ENCODE peak calls at places on chromosome 3, in five cellular contexts. One of them, this sample, is unnamed.
A peak's percentile ranks its signal among the peaks of the same experiment; 100 is the strongest.

GRCh38 chr3:73148207-73148606 is 86.7 kb downstream of the EBLN2 start:
- DNase-seq in heart left ventricle: no peak
- DNase-seq in IMR-90: no peak
- DNase-seq in uterus: no peak
- DNase-seq in Peyer's patch: no peak
- DNase-seq in this sample: no peak

GRCh38 chr3:100725935-100726334 is 16.6 kb downstream of the TFG start:
- DNase-seq in heart left ventricle: no peak
- DNase-seq in Peyer's patch: no peak
- DNase-seq in uterus: no peak
- DNase-seq in IMR-90: no peak
- DNase-seq in this sample: peak; percentile 77

GRCh38 chr3:45939341-45939771 is 3.9 kb upstream of the CXCR6 start:
- DNase-seq in heart left ventricle: no peak
- DNase-seq in uterus: no peak
- DNase-seq in IMR-90: peak; percentile 6
- DNase-seq in Peyer's patch: no peak
- DNase-seq in this sample: no peak

GRCh38 chr3:87900061-87900460 is 158.7 kb downstream of the CGGBP1 start:
- DNase-seq in uterus: no peak
- DNase-seq in Peyer's patch: no peak
- DNase-seq in IMR-90: no peak
- DNase-seq in heart left ventricle: no peak
- DNase-seq in this sample: peak; percentile 1

GRCh38 chr3:59843816-59844215 is 794.0 kb upstream of the CFAP20DC start:
- DNase-seq in IMR-90: no peak
- DNase-seq in Peyer's patch: no peak
- DNase-seq in heart left ventricle: no peak
- DNase-seq in uterus: no peak
- DNase-seq in this sample: no peak

GRCh38 chr3:171712168-171712938 is 97.9 kb downstream of the PLD1 start:
- DNase-seq in Peyer's patch: no peak
- DNase-seq in heart left ventricle: peak; percentile 35
- DNase-seq in IMR-90: peak; percentile 88
- DNase-seq in uterus: no peak
- DNase-seq in this sample: no peak

GRCh38 chr3:45551214-45552010 is 43.1 kb upstream of the LIMD1 start:
- DNase-seq in uterus: peak; percentile 83
- DNase-seq in IMR-90: peak; percentile 99
- DNase-seq in Peyer's patch: peak; percentile 62
- DNase-seq in heart left ventricle: peak; percentile 92
- DNase-seq in this sample: no peak

GRCh38 chr3:53159415-53160135 is 1.4 kb upstream of the PRKCD start:
- DNase-seq in heart left ventricle: peak; percentile 53
- DNase-seq in IMR-90: no peak
- DNase-seq in Peyer's patch: peak; percentile 93
- DNase-seq in uterus: no peak
- DNase-seq in this sample: peak; percentile 99

GRCh38 chr3:106119691-106120090 is 250.9 kb upstream of the CBLB start:
- DNase-seq in heart left ventricle: no peak
- DNase-seq in uterus: no peak
- DNase-seq in Peyer's patch: no peak
- DNase-seq in IMR-90: peak; percentile 63
- DNase-seq in this sample: no peak

GRCh38 chr3:25033407-25034029 is 394.5 kb upstream of the RARB start:
- DNase-seq in IMR-90: peak; percentile 6
- DNase-seq in uterus: no peak
- DNase-seq in heart left ventricle: peak; percentile 65
- DNase-seq in Peyer's patch: no peak
- DNase-seq in this sample: peak; percentile 47

GRCh38 chr3:111998661-111999641 is at the start of gene TAGLN3:
- DNase-seq in IMR-90: no peak
- DNase-seq in heart left ventricle: no peak
- DNase-seq in uterus: no peak
- DNase-seq in Peyer's patch: peak; percentile 51
- DNase-seq in this sample: peak; percentile 52

GRCh38 chr3:147799601-147800000 is 390.4 kb downstream of the ZIC1 start:
- DNase-seq in heart left ventricle: no peak
- DNase-seq in IMR-90: no peak
- DNase-seq in uterus: no peak
- DNase-seq in Peyer's patch: no peak
- DNase-seq in this sample: no peak

GRCh38 chr3:55662683-55663082 is 175.6 kb upstream of the WNT5A start:
- DNase-seq in heart left ventricle: no peak
- DNase-seq in Peyer's patch: no peak
- DNase-seq in IMR-90: peak; percentile 81
- DNase-seq in uterus: no peak
- DNase-seq in this sample: no peak

GRCh38 chr3:82410366-82410765 is 648.9 kb upstream of the GBE1 start:
- DNase-seq in heart left ventricle: no peak
- DNase-seq in uterus: no peak
- DNase-seq in Peyer's patch: no peak
- DNase-seq in IMR-90: no peak
- DNase-seq in this sample: no peak

GRCh38 chr3:48426944-48427629 is 2.8 kb downstream of the PLXNB1 start:
- DNase-seq in IMR-90: no peak
- DNase-seq in uterus: no peak
- DNase-seq in heart left ventricle: no peak
- DNase-seq in Peyer's patch: no peak
- DNase-seq in this sample: no peak

GRCh38 chr3:152443212-152444023 is 174.7 kb downstream of the MBNL1 start:
- DNase-seq in Peyer's patch: no peak
- DNase-seq in IMR-90: peak; percentile 31
- DNase-seq in uterus: no peak
- DNase-seq in heart left ventricle: no peak
- DNase-seq in this sample: no peak

GRCh38 chr3:49869525-49870126 is at the start of gene CAMKV:
- DNase-seq in heart left ventricle: no peak
- DNase-seq in IMR-90: no peak
- DNase-seq in Peyer's patch: no peak
- DNase-seq in uterus: no peak
- DNase-seq in this sample: no peak

GRCh38 chr3:97235179-97235578 is 420.8 kb downstream of the EPHA6 start:
- DNase-seq in heart left ventricle: no peak
- DNase-seq in Peyer's patch: no peak
- DNase-seq in uterus: no peak
- DNase-seq in IMR-90: no peak
- DNase-seq in this sample: no peak

GRCh38 chr3:38364721-38365400 is 18.3 kb downstream of the XYLB start:
- DNase-seq in IMR-90: no peak
- DNase-seq in heart left ventricle: no peak
- DNase-seq in Peyer's patch: no peak
- DNase-seq in uterus: no peak
- DNase-seq in this sample: no peak

GRCh38 chr3:104596551-104596950 is 770.2 kb upstream of the ALCAM start:
- DNase-seq in IMR-90: peak; percentile 67
- DNase-seq in heart left ventricle: no peak
- DNase-seq in uterus: no peak
- DNase-seq in Peyer's patch: no peak
- DNase-seq in this sample: peak; percentile 36

GRCh38 chr3:28924744-28925360 is 356.0 kb upstream of the RBMS3 start:
- DNase-seq in Peyer's patch: no peak
- DNase-seq in IMR-90: no peak
- DNase-seq in uterus: no peak
- DNase-seq in heart left ventricle: no peak
- DNase-seq in this sample: no peak

GRCh38 chr3:123258811-123259420 is 57.2 kb downstream of the SEC22A start:
- DNase-seq in Peyer's patch: no peak
- DNase-seq in heart left ventricle: no peak
- DNase-seq in uterus: no peak
- DNase-seq in IMR-90: peak; percentile 69
- DNase-seq in this sample: peak; percentile 21

GRCh38 chr3:148711981-148712666 is 14.4 kb downstream of the AGTR1 start:
- DNase-seq in Peyer's patch: no peak
- DNase-seq in IMR-90: peak; percentile 47
- DNase-seq in heart left ventricle: no peak
- DNase-seq in uterus: no peak
- DNase-seq in this sample: no peak

GRCh38 chr3:159429702-159430101 is 558.9 kb upstream of the IL12A start:
- DNase-seq in heart left ventricle: no peak
- DNase-seq in uterus: no peak
- DNase-seq in Peyer's patch: no peak
- DNase-seq in IMR-90: no peak
- DNase-seq in this sample: no peak

GRCh38 chr3:139107424-139108252 is 62.9 kb upstream of the PRR23C start:
- DNase-seq in uterus: no peak
- DNase-seq in Peyer's patch: no peak
- DNase-seq in IMR-90: no peak
- DNase-seq in heart left ventricle: no peak
- DNase-seq in this sample: no peak

GRCh38 chr3:54206874-54207273 is 84.5 kb downstream of the CACNA2D3 start:
- DNase-seq in Peyer's patch: no peak
- DNase-seq in IMR-90: no peak
- DNase-seq in uterus: no peak
- DNase-seq in heart left ventricle: no peak
- DNase-seq in this sample: no peak

GRCh38 chr3:182621435-182622240 is 171.7 kb upstream of the ATP11B start:
- DNase-seq in IMR-90: no peak
- DNase-seq in Peyer's patch: no peak
- DNase-seq in uterus: no peak
- DNase-seq in heart left ventricle: no peak
- DNase-seq in this sample: no peak

GRCh38 chr3:15512173-15512572 is 9.3 kb downstream of the COLQ start:
- DNase-seq in heart left ventricle: peak; percentile 89
- DNase-seq in uterus: no peak
- DNase-seq in Peyer's patch: no peak
- DNase-seq in IMR-90: peak; percentile 27
- DNase-seq in this sample: no peak

GRCh38 chr3:160801386-160802118 is 45.5 kb downstream of the PPM1L start:
- DNase-seq in IMR-90: peak; percentile 0
- DNase-seq in uterus: no peak
- DNase-seq in Peyer's patch: peak; percentile 54
- DNase-seq in heart left ventricle: peak; percentile 67
- DNase-seq in this sample: peak; percentile 3

GRCh38 chr3:194123735-194124134 is 12.2 kb upstream of the HES1 start:
- DNase-seq in IMR-90: no peak
- DNase-seq in Peyer's patch: no peak
- DNase-seq in uterus: no peak
- DNase-seq in heart left ventricle: no peak
- DNase-seq in this sample: peak; percentile 68
- H3K27me3 ChIP-seq in IMR-90: peaks cover 42% of the 10 kb centered on the region
- H3K27me3 ChIP-seq in Peyer's patch: no peaks in the 10 kb centered on the region
- H3K27me3 ChIP-seq in uterus: no peaks in the 10 kb centered on the region
- H3K27me3 ChIP-seq in heart left ventricle: no peaks in the 10 kb centered on the region
- H3K27me3 ChIP-seq in this sample: no peaks in the 10 kb centered on the region

GRCh38 chr3:190368871-190369270 is 19.1 kb upstream of the CLDN16 start:
- DNase-seq in IMR-90: no peak
- DNase-seq in Peyer's patch: no peak
- DNase-seq in heart left ventricle: no peak
- DNase-seq in uterus: no peak
- DNase-seq in this sample: no peak
- H3K9me3 ChIP-seq in IMR-90: no peaks in the 10 kb centered on the region
- H3K9me3 ChIP-seq in Peyer's patch: no peaks in the 10 kb centered on the region
- H3K9me3 ChIP-seq in heart left ventricle: no peaks in the 10 kb centered on the region
- H3K9me3 ChIP-seq in uterus: no peaks in the 10 kb centered on the region
- H3K9me3 ChIP-seq in this sample: no peaks in the 10 kb centered on the region

DNA sequence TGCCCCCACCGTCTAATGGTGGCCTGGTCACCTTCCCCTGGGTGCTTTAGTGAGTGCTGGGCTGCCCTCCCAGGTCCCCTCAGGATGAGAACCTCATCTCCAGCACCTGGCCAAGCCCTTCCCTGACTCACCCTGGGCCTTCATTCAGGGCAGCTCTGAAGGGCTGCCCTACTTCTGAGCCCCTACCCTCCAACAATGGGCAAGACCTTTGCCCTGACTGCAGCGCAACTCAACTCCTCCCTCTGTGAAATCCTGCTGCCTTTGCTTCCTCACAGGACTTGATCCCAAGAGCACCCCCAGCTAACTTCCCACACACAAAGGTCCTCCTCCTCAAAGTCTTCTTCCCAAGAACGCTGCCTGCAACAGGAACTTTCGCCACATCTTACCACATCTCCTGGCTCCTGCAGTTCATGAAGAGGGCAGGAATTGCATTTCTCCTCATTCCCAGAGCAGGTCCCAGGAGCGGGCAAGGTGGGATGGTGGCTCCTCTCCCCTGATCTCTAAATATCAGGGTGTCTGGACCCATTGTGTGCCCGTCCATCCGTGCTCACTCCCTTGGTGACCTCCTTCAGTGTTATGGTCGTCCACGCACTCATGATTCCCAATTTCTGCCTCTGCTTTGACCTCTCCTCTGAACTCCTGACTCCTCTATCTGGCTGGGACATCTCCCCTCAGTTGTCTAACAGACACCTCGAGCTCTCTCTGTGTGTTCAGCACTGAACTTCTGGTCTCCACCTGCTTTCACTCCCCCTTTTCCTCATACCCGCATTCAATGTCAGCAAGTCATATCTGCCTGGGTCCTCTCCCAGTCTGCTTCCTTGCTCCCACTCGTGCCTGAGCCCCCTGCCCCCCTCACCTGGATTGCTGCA is 4.5 kb upstream of the SSUH2 start:
- DNase-seq in Peyer's patch: peak; percentile 52
- DNase-seq in uterus: no peak
- DNase-seq in IMR-90: no peak
- DNase-seq in heart left ventricle: no peak
- DNase-seq in this sample: peak; percentile 69
- H3K27me3 ChIP-seq in Peyer's patch: no peaks in the 10 kb centered on the region
- H3K27me3 ChIP-seq in uterus: no peaks in the 10 kb centered on the region
- H3K27me3 ChIP-seq in IMR-90: peaks cover 40% of the 10 kb centered on the region
- H3K27me3 ChIP-seq in heart left ventricle: no peaks in the 10 kb centered on the region
- H3K27me3 ChIP-seq in this sample: no peaks in the 10 kb centered on the region

GRCh38 chr3:175940243-175940642 is 1081.1 kb downstream of the NAALADL2 start:
- DNase-seq in heart left ventricle: no peak
- DNase-seq in IMR-90: peak; percentile 46
- DNase-seq in Peyer's patch: no peak
- DNase-seq in uterus: no peak
- DNase-seq in this sample: no peak

GRCh38 chr3:175941352-175941751 is 1082.2 kb downstream of the NAALADL2 start:
- DNase-seq in Peyer's patch: no peak
- DNase-seq in uterus: no peak
- DNase-seq in IMR-90: no peak
- DNase-seq in heart left ventricle: no peak
- DNase-seq in this sample: peak; percentile 4

GRCh38 chr3:175940881-175941280 is 1081.7 kb downstream of the NAALADL2 start:
- DNase-seq in uterus: no peak
- DNase-seq in Peyer's patch: no peak
- DNase-seq in IMR-90: no peak
- DNase-seq in heart left ventricle: no peak
- DNase-seq in this sample: peak; percentile 3
- H3K9me3 ChIP-seq in uterus: no peaks in the 10 kb centered on the region
- H3K9me3 ChIP-seq in Peyer's patch: no peaks in the 10 kb centered on the region
- H3K9me3 ChIP-seq in IMR-90: peaks cover 10% of the 10 kb centered on the region
- H3K9me3 ChIP-seq in heart left ventricle: peaks cover 29% of the 10 kb centered on the region
- H3K9me3 ChIP-seq in this sample: peaks cover 2% of the 10 kb centered on the region

DNA sequence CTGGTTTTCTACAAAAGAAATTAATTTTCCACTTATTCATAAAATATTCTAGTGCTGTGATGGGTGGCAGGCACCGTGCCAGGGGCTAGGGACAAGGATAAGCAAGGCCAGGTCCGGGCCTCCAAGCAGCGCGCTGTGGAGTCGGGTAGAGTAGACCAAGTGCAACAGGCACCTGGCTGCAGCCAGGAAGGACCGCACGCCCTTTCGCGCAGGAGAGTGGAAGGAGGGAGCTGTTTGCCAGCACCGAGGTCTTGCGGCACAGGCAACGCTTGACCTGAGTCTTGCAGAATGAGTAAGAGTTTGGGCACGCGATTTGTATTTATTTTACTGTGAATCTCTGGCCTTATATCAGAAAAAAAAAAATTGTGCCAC is at the start of gene CASR:
- DNase-seq in uterus: no peak
- DNase-seq in IMR-90: no peak
- DNase-seq in heart left ventricle: no peak
- DNase-seq in Peyer's patch: no peak
- DNase-seq in this sample: peak; percentile 29
- H3K27me3 ChIP-seq in uterus: no peaks in the 10 kb centered on the region
- H3K27me3 ChIP-seq in IMR-90: peaks cover 30% of the 10 kb centered on the region
- H3K27me3 ChIP-seq in heart left ventricle: peaks cover 18% of the 10 kb centered on the region
- H3K27me3 ChIP-seq in Peyer's patch: peaks cover 10% of the 10 kb centered on the region
- H3K27me3 ChIP-seq in this sample: peaks cover 19% of the 10 kb centered on the region

This sample was measured in small intestine.